ENCODE peak calls at places on chromosomes 4 and X, in seven cellular contexts. Q, J, Z, W, X, D and M are unnamed samples.
A peak's percentile ranks its signal among the peaks of the same experiment; 100 is the strongest.

GRCh38 chr4:95426455-95426854 is 122.3 kb downstream of the UNC5C start:
- DNase-seq in J (no peak), Q (no peak), X (no peak), D (no peak), W (no peak), Z (no peak), M (no peak)

GRCh38 chr4:159764343-159764952 is 661.6 kb downstream of the RAPGEF2 start:
- DNase-seq in Z (peak; percentile 33), W (peak; percentile 59), D (no peak), Q (no peak), X (no peak), J (peak; percentile 48), M (no peak)

GRCh38 chrX:69496143-69496542 is 8.0 kb upstream of the NALF2 start:
- DNase-seq in Z (no peak), J (no peak), X (no peak), W (no peak), Q (no peak), D (no peak), M (no peak)

GRCh38 chr4:164997324-164997723 is 19.9 kb upstream of the TRIM61 start:
- DNase-seq in W (no peak), Z (no peak), Q (no peak), D (no peak), J (no peak), X (no peak), M (no peak)

GRCh38 chrX:102858826-102859627 is 78.0 kb upstream of the RAB40AL start:
- DNase-seq in Z (no peak), J (no peak), X (no peak), D (no peak), W (no peak), Q (no peak), M (no peak)

GRCh38 chrX:28613558-28613957 is 26.3 kb downstream of the IL1RAPL1 start:
- DNase-seq in Z (no peak), J (no peak), X (no peak), Q (no peak), W (no peak), D (no peak), M (no peak)

GRCh38 chrX:106585478-106585877 is 26.3 kb upstream of the RADX start:
- DNase-seq in J (no peak), Q (no peak), D (no peak), Z (no peak), X (peak; percentile 29), W (no peak), M (no peak)

GRCh38 chr4:144644368-144645101 is 1.4 kb upstream of the HHIP start:
- DNase-seq in Z (peak; percentile 11), W (no peak), Q (no peak), X (no peak), D (no peak), J (no peak), M (no peak)

GRCh38 chr4:55180980-55181379 is 55.6 kb upstream of the KDR start:
- DNase-seq in Z (no peak), W (no peak), X (no peak), Q (no peak), D (no peak), J (no peak), M (no peak)

GRCh38 chrX:7263961-7264360 is 116.0 kb upstream of the PUDP start:
- DNase-seq in J (no peak), Q (no peak), W (no peak), X (no peak), Z (no peak), D (no peak), M (no peak)

GRCh38 chr4:186808635-186809018 is 85.0 kb upstream of the FAT1 start:
- DNase-seq in Q (no peak), D (no peak), X (no peak), W (no peak), J (no peak), Z (no peak), M (no peak)

GRCh38 chr4:77349796-77350195 is 192.8 kb downstream of the CCNG2 start:
- DNase-seq in Z (no peak), W (no peak), D (no peak), J (no peak), X (no peak), Q (no peak), M (no peak)

GRCh38 chr4:166087569-166087968 is 214.5 kb downstream of the TLL1 start:
- DNase-seq in Q (no peak), D (no peak), Z (no peak), J (no peak), W (no peak), X (no peak), M (no peak)

GRCh38 chrX:86237482-86237881 is 89.2 kb downstream of the DACH2 start:
- DNase-seq in J (no peak), D (no peak), Q (no peak), Z (no peak), X (no peak), W (no peak), M (no peak)

GRCh38 chr4:79237836-79238235 is 88.0 kb downstream of the NAA11 start:
- DNase-seq in W (no peak), D (no peak), Q (no peak), Z (no peak), J (no peak), X (no peak), M (no peak)

GRCh38 chr4:83855044-83855443 is 319.1 kb downstream of the GPAT3 start:
- DNase-seq in D (no peak), Z (no peak), W (no peak), X (no peak), J (no peak), Q (no peak), M (no peak)

GRCh38 chrX:53128097-53128749 is 34.3 kb downstream of the KANTR start:
- DNase-seq in W (no peak), Z (no peak), X (no peak), D (no peak), J (no peak), Q (no peak), M (no peak)

GRCh38 chrX:13268874-13269273 is 51.0 kb downstream of the ATXN3L start:
- DNase-seq in X (no peak), J (no peak), Z (no peak), W (no peak), D (no peak), Q (no peak), M (no peak)

GRCh38 chr4:152780267-152780811 is 585 bp downstream of the ARFIP1 start:
- DNase-seq in D (no peak), X (no peak), J (no peak), W (peak; percentile 30), Z (no peak), Q (no peak), M (no peak)

GRCh38 chr4:152776352-152776751 is 3.2 kb downstream of the TIGD4 start:
- DNase-seq in J (no peak), X (no peak), Z (no peak), D (no peak), Q (no peak), W (no peak), M (no peak)

GRCh38 chr4:1047976-1048780 is 36.8 kb downstream of the FGFRL1 start:
- DNase-seq in D (peak; percentile 61), W (peak; percentile 21), J (peak; percentile 46), Z (no peak), X (no peak), Q (peak; percentile 63), M (peak; percentile 28)

DNA sequence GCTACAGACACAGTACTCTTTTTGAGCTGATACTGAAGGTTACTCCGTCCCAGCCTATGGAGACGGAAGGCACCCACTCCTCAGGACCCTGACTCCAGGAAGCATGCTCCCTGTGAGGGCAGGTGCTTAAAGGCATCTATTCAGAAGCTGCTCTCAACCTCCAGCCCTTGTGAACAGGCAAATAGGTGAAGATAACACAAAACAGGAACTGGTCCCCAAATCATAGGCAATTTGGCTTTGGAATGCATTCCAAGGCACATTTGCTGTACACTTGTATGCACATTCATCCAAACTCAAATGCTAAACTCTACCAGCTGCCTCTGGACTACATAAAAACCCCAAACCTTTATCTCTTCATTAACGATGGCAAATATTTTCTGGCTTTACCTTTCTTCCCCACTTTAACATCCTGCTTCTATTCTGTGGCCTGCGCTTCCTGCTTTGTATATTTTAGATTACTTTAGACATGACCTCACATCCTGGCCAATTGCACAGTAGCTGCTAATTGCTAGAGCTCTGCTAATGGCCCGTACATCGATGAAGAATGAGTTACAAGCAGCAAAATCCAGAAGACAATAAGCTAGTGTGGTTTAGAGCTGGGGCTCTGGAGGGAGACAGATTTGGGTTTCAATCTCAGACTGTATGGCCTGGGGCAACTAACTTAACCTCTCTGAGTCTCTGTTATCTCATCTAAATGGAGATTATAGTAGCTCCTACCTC is 3.2 kb downstream of the SEL1L3 start:
- DNase-seq in Q (no peak), W (peak; percentile 31), Z (no peak), D (no peak), X (no peak), J (no peak), M (no peak)
- H3K4me1 ChIP-seq in Q (peaks cover 30% of the 10 kb centered on the region), W (peaks cover 21% of the 10 kb centered on the region), Z (peaks cover 14% of the 10 kb centered on the region), D (peaks cover 14% of the 10 kb centered on the region), X (peaks cover 79% of the 10 kb centered on the region), J (peaks cover 6% of the 10 kb centered on the region), M (no peaks in the 10 kb centered on the region)

DNA sequence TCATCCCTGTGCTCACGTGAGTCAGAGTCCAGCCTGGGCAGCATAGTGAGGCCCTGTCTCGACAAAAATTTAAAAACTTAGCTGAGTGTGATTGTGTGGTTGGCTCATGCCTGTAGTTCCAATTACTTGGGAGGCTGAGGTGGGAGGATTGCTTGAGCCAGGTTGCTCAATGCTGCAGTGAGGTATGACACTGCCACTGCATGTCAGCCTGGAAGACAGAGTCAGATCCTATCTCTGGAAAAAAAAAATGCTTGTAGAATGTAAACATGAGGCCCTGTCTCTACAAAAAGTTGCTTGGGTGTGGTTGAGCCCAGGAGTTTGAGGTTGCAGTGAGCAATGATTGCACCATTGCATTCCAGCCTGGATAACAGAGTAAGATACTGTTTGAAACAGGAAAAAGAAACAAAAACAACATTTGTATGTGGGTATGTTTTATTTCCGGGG is 11.3 kb upstream of the YTHDC1 start:
- DNase-seq in Q (no peak), J (no peak), W (no peak), D (no peak), X (no peak), Z (no peak), M (no peak)
- TF ChIP-seq EP300 in Q (no peak), J (no peak), W (no peak), D (no peak), X (no peak), Z (no peak), M (no peak)

GRCh38 chrX:45758319-45758718 is 557.6 kb upstream of the DIPK2B start:
- DNase-seq in Q (no peak), J (no peak), Z (no peak), X (no peak), W (no peak), D (no peak), M (no peak)
- H3K4me1 ChIP-seq in Q (peaks cover 4% of the 10 kb centered on the region), J (no peaks in the 10 kb centered on the region), Z (no peaks in the 10 kb centered on the region), X (peaks cover 11% of the 10 kb centered on the region), W (peaks cover 50% of the 10 kb centered on the region), D (no peaks in the 10 kb centered on the region), M (peaks cover 2% of the 10 kb centered on the region)

GRCh38 chrX:131985526-131986049 is 37.5 kb upstream of the STK26 start:
- DNase-seq in Q (no peak), Z (no peak), W (no peak), D (no peak), J (no peak), X (no peak), M (no peak)

GRCh38 chrX:131988236-131988635 is 34.9 kb upstream of the STK26 start:
- DNase-seq in Z (no peak), D (no peak), W (no peak), J (no peak), Q (no peak), X (no peak), M (no peak)

DNA sequence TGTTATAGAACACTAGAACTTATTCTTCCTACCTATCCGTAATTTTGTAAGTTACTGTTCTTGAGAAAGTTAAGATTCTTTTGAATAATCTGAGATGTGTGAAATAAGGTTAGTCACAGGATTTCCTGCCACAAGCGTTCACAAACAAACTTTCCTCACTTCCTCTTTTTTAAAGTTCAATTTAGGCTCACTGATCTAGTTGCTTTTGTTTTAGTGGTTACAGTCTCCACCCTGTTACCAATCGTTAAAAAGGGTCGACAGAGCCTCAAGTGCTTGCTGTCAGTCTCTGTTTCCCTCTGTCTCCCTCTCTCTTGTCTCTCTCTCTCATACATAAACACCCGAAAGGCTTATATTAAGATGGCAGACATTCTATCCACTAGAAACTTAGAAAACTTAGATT is 35.9 kb upstream of the STK26 start:
- DNase-seq in X (no peak), Q (no peak), Z (no peak), J (no peak), D (no peak), W (no peak), M (no peak)
- TF ChIP-seq EP300 in X (no peak), Q (no peak), Z (peak; percentile 13), J (no peak), D (no peak), W (no peak), M (no peak)